ENCODE peak calls at places on chromosomes 16 and 17, in six cellular contexts. U is neural progenitor cell, I is H9, Q is GM23338, G is PC-3, O is SK-N-SH. J is an unnamed sample. For H3K79me2, the result is how much of the 10 kb centered on the place peaks cover.

GRCh38 chr16:17379121-17379571 is 91.6 kb downstream of the XYLT1 start:
- DNase-seq in I (no peak), O (peak), U (no peak), G (no peak), Q (no peak), J (no peak)

GRCh38 chr17:59825533-59826316 is 67.0 kb downstream of the TUBD1 start:
- DNase-seq in U (no peak), I (no peak), G (peak), Q (no peak), O (no peak), J (no peak)

GRCh38 chr17:29124135-29124930 is 55.9 kb downstream of the MYO18A start:
- DNase-seq in U (peak), G (peak), Q (peak), O (peak), I (peak), J (peak)

GRCh38 chr17:67467500-67468481 is 90.7 kb downstream of the PITPNC1 start:
- DNase-seq in Q (no peak), O (peak), I (no peak), G (no peak), U (no peak), J (peak)

GRCh38 chr16:14198012-14198411 is 126.9 kb downstream of the MRTFB start:
- DNase-seq in I (no peak), U (no peak), O (no peak), Q (no peak), G (no peak), J (no peak)

GRCh38 chr16:15055141-15056053 is 477 bp downstream of the NTAN1 start:
- DNase-seq in I (no peak), O (no peak), G (peak), U (peak), Q (peak), J (peak)

GRCh38 chr17:75878174-75878998 is at the start of gene TRIM47:
- DNase-seq in U (peak), Q (peak), O (peak), G (peak), I (peak), J (no peak)

GRCh38 chr16:88713568-88714419 is 7.5 kb downstream of the CTU2 start:
- DNase-seq in Q (no peak), I (no peak), O (no peak), U (no peak), G (peak), J (no peak)

GRCh38 chr17:64146418-64147109 is 16.6 kb upstream of the ERN1 start:
- DNase-seq in Q (peak), G (peak), U (peak), I (peak), O (peak), J (peak)

GRCh38 chr17:49575524-49576120 is at the start of gene NXPH3:
- DNase-seq in O (peak), I (peak), U (peak), G (peak), Q (peak), J (no peak)

GRCh38 chr16:4714996-4715395 is 19.1 kb downstream of the ANKS3 start:
- DNase-seq in I (no peak), G (no peak), U (no peak), O (no peak), Q (no peak), J (no peak)

GRCh38 chr17:29567362-29568330 is 809 bp upstream of the ABHD15 start:
- DNase-seq in G (peak), O (peak), I (peak), U (peak), Q (peak), J (peak)

GRCh38 chr16:20976568-20976967 is 76.0 kb downstream of the LYRM1 start:
- DNase-seq in G (no peak), Q (no peak), U (no peak), O (no peak), I (no peak), J (no peak)

GRCh38 chr16:88437367-88437964 is 15.6 kb upstream of the ZFPM1 start:
- DNase-seq in O (peak), Q (peak), I (peak), U (peak), G (peak), J (peak)

GRCh38 chr16:25563700-25564099 is 128.1 kb upstream of the HS3ST4 start:
- DNase-seq in Q (no peak), O (no peak), U (no peak), I (no peak), G (no peak), J (no peak)

GRCh38 chr16:89108412-89108811 is 14.8 kb downstream of the ACSF3 start:
- DNase-seq in G (no peak), O (no peak), I (no peak), U (no peak), Q (no peak), J (no peak)

GRCh38 chr17:20203761-20204263 is 194.7 kb downstream of the SPECC1 start:
- DNase-seq in G (no peak), O (no peak), Q (no peak), I (no peak), U (peak), J (no peak)

GRCh38 chr16:31190818-31191444 is 11.0 kb downstream of the FUS start:
- DNase-seq in U (no peak), G (no peak), Q (no peak), O (no peak), I (no peak), J (no peak)

GRCh38 chr17:78592991-78593329 is 15.8 kb upstream of the DNAH17 start:
- DNase-seq in Q (no peak), G (no peak), O (no peak), I (no peak), U (no peak), J (no peak)
- H3K4me2 ChIP-seq in Q (no peak), G (peak), O (peak), I (no peak), U (no peak), J (no peak)

DNA sequence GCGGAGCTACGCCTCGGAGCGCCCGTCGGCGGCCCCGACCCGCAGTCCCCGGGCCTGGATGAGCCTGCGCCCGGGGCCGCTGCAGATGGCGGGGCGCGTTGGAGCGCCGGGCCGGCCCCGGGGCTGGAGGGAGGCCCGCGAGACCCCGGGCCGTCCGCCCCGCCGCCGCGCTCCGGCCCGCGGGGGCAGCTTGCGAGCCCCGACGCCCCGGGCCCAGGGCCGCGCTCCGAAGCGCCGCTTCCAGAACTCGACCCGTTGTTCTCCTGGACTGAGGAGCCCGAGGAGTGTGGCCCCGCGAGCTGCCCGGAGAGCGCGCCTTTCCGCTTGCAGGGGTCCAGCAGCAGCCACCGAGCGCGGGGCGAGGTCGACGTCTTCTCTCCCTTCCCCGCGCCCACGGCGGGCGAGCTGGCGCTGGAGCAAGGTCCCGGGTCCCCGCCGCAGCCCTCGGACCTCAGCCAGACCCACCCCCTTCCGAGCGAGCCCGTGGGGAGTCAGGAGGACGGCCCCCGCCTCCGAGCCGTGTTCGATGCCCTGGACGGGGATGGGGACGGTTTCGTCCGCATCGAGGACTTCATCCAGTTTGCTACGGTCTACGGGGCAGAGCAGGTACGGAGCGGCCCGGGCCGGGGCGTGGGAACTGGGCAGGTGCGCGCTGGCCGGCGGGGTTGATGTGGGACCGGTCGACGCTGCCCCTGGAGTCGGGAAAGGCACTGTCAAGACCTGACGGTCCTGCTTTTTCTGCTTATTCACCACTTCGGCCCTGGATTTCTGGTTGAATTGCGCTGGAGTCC is 861 bp downstream of the RAB11FIP3 start:
- DNase-seq in U (peak), O (peak), G (no peak), Q (peak), I (no peak), J (peak)
- H3K79me2 ChIP-seq in U (half or more), O (half or more), G (under half), Q (under half), I (under half), J (half or more)

GRCh38 chr17:43129671-43130010 is 4.5 kb upstream of the BRCA1 start:
- DNase-seq in O (no peak), I (no peak), Q (no peak), U (no peak), G (no peak), J (no peak)
- H3K4me2 ChIP-seq in O (no peak), I (no peak), Q (no peak), U (no peak), G (no peak), J (no peak)

DNA sequence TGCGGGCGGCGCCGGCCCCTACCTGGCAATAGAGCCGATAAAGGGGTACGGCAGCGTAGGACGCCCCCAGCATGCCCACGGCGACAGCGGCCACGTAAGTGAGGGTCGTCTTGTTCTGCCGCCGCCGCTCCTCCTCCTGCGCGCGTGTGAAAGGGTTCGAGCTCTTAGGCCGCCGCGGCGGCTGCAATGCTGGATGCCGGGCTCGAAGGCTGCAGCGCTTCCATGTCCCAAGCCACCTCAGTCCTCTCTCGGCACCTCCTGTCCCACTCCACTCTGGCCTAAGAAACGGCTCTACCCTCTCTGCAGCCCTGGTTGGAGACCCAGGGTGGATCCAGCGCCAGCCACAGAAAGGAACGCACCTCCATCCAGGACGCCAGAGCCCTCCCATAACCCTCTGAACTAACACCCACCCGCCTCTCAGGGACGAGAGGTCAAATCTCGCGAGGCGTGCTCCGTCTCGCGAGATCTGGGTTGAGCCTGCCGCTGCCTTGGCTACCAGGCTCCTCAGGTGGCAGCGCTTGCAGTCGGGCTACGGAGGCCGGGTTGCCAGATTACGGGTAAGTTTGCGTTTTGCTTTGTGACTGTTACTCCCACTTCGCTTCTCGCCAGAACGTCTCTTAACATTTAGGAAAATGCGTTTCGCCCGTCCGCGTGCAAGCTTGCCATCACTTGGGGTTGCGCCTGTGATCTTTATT is at the start of the genes COX11 and STXBP4:
- DNase-seq in O (peak), U (peak), G (peak), I (peak), Q (peak), J (peak)
- H3K79me2 ChIP-seq in O (half or more), U (half or more), G (half or more), I (under half), Q (half or more), J (half or more)

GRCh38 chr17:77692571-77693161 is 265.8 kb upstream of the TNRC6C start:
- DNase-seq in G (peak), Q (no peak), O (no peak), U (no peak), I (peak), J (peak)
- H3K4me2 ChIP-seq in G (no peak), Q (no peak), O (no peak), U (no peak), I (no peak), J (no peak)

DNA sequence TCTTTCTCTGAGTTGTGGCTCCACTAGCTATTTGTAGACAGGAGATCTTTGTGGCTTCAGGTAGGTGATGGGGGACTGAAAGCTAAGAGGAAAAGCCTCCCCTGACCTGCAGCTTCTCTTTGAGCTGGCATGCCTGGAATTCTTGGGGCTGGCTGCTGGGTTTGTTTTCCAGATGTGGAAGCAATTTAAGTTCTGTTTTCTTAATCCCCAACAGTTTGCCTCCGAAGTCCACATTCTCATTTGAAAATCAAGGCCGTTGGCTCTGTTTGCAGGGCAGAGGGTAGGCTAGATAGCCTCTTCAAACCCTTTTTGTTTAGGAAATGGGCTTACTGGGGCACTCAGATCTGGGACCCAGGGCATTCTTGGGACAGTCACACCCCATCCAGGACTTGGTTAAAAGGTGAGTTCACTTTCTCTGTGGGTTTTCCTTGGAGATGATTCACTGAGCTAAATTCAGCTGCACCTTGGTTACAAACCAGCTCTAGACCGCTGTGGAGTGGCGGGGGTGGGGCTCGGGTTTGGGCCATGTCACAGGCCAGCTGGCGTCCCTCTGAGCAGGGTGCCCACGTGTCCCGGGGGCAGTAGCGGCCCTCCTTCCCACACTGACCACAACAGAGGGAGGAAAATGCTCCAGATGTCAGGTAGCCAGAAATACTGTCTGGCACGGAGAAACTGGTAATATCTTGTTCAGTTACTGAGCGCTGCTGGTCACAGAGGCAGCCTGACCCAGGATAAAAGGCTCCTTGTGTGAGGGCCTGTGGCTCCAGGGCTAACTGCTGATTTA is 108.5 kb downstream of the RAB11FIP4 start:
- DNase-seq in O (peak), Q (peak), I (peak), G (peak), U (peak), J (no peak)
- H3K79me2 ChIP-seq in O (under half), Q (half or more), I (under half), G (under half), U (under half), J (under half)

GRCh38 chr16:58125781-58126335 is 3.3 kb downstream of the CFAP20 start:
- DNase-seq in G (no peak), O (no peak), U (no peak), I (no peak), Q (no peak), J (no peak)
- H3K4me2 ChIP-seq in G (peak), O (no peak), U (peak), I (no peak), Q (no peak), J (peak)

GRCh38 chr16:50769-51591 is 2.4 kb downstream of the POLR3K start:
- DNase-seq in O (no peak), G (no peak), U (no peak), I (no peak), Q (no peak), J (no peak)
- H3K79me2 ChIP-seq in O (under half), G (half or more), U (half or more), I (under half), Q (half or more), J (half or more)

J was measured in DND-41.